ENCODE peak calls at places on chromosomes 13 and 19, in nine cellular contexts. B, T, G, I, L, M, K, E and A are unnamed samples.

GRCh38 chr19:34224996-34225658 is 29.2 kb upstream of the GARRE1 start:
- ATAC-seq in G (no peak), L (no peak), T (peak; percentile 83), M (no peak), K (no peak), B (no peak), I (peak; percentile 64), E (no peak), A (no peak)

GRCh38 chr19:23957660-23958281 is 43.1 kb downstream of the ZNF726 start:
- ATAC-seq in L (no peak), T (peak; percentile 95), M (no peak), E (no peak), B (peak; percentile 85), G (peak; percentile 66), K (no peak), I (no peak), A (no peak)

GRCh38 chr13:96052655-96053002 is 572 bp downstream of the UGGT2 start:
- ATAC-seq in B (peak; percentile 81), G (peak; percentile 57), K (peak; percentile 76), M (peak; percentile 50), E (peak; percentile 56), I (no peak), T (peak; percentile 29), L (peak; percentile 58), A (peak; percentile 59)

GRCh38 chr19:15332311-15332996 is at the start of gene BRD4:
- ATAC-seq in B (peak; percentile 75), I (peak; percentile 69), E (peak; percentile 85), G (no peak), M (peak; percentile 86), L (peak; percentile 85), T (peak; percentile 46), K (peak; percentile 68), A (peak; percentile 90)

GRCh38 chr19:29529646-29530548 is 4.1 kb downstream of the VSTM2B start:
- ATAC-seq in I (no peak), E (no peak), L (no peak), B (no peak), M (no peak), G (no peak), K (no peak), T (no peak), A (no peak)

GRCh38 chr19:34556500-34556899 is 74.9 kb downstream of the WTIP start:
- ATAC-seq in I (no peak), E (peak; percentile 84), K (peak; percentile 71), M (peak; percentile 77), T (no peak), L (peak; percentile 60), G (no peak), B (peak; percentile 41), A (no peak)

GRCh38 chr13:106507560-106508274 is 27.7 kb downstream of the EFNB2 start:
- ATAC-seq in G (peak; percentile 89), E (no peak), I (no peak), B (no peak), K (no peak), L (no peak), T (peak; percentile 33), M (no peak), A (peak; percentile 51)

GRCh38 chr13:112958127-112958989 is 10.7 kb upstream of the MCF2L start:
- ATAC-seq in G (peak; percentile 43), L (no peak), K (no peak), T (peak; percentile 33), I (no peak), E (no peak), B (peak; percentile 13), M (no peak), A (no peak)

GRCh38 chr13:40787062-40787461 is 2.3 kb upstream of the SLC25A15 start:
- ATAC-seq in M (no peak), T (no peak), B (no peak), G (no peak), L (no peak), E (no peak), K (no peak), I (no peak), A (no peak)

GRCh38 chr19:5107432-5108122 is 138.7 kb downstream of the KDM4B start:
- ATAC-seq in B (no peak), G (no peak), E (no peak), M (no peak), T (no peak), K (no peak), L (no peak), I (no peak), A (no peak)

GRCh38 chr19:33603377-33603776 is 18.4 kb upstream of the CHST8 start:
- ATAC-seq in K (no peak), E (no peak), G (peak; percentile 27), T (no peak), M (no peak), L (no peak), B (no peak), I (no peak), A (no peak)

DNA sequence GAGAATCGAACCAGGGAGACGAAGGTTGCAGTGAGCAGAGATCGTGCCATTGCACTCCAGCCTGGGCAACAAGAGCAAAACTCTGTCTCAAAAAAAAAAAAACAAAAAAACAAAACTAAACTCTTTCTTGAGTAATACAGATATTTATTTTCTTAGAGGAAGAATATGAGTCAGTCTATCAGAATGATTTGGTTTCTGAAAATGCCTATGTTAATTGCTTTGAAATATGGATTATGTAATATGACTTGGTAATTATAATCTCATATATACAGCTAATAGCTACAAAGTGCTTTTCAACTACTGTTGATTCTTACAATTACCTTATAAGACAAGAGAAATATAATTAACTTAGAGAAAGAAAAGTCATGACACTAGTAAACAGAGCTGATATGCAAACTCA is 88.1 kb downstream of the TBC1D4 start:
- ATAC-seq in E (no peak), M (no peak), B (no peak), T (no peak), I (no peak), K (no peak), G (no peak), L (no peak), A (no peak)
- H3K4me1 ChIP-seq in E (no peaks in the 10 kb centered on the region), M (peaks cover 10% of the 10 kb centered on the region), B (no peaks in the 10 kb centered on the region), T (no peaks in the 10 kb centered on the region), I (no peaks in the 10 kb centered on the region), K (peaks cover 3% of the 10 kb centered on the region), G (no peaks in the 10 kb centered on the region), L (no peaks in the 10 kb centered on the region), A (no peaks in the 10 kb centered on the region)

GRCh38 chr13:26967119-26968038 is 204.2 kb downstream of the USP12 start:
- ATAC-seq in I (no peak), L (no peak), M (no peak), E (peak; percentile 16), T (no peak), K (no peak), G (no peak), B (no peak), A (no peak)
- H3K4me1 ChIP-seq in I (no peaks in the 10 kb centered on the region), L (no peaks in the 10 kb centered on the region), M (peaks cover 80% of the 10 kb centered on the region), E (peaks cover 43% of the 10 kb centered on the region), T (no peaks in the 10 kb centered on the region), K (peaks cover 9% of the 10 kb centered on the region), G (no peaks in the 10 kb centered on the region), B (peaks cover 21% of the 10 kb centered on the region), A (peaks cover 32% of the 10 kb centered on the region)

DNA sequence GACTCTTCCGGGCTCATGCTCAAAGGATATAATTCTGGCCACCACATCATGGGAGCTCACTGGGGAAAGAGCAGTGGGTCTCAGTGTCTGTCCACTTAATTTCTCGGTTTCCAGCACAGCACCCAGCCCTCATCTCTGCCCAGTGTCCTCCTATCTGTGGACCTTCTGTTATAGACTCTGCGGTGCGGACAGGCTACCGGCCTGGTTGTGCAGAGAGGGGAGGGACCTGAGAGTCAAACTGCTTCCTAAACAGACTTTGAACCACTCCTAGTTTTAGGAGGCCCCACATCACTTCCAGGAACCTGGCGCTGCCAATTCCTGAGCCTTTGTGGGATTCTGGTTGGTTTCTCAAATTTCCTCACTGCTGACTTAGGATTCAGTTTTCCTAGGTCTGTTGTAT is 59.8 kb upstream of the MED4 start:
- ATAC-seq in E (no peak), K (no peak), T (no peak), M (no peak), B (no peak), G (no peak), I (no peak), L (no peak), A (no peak)
- H3K4me1 ChIP-seq in E (no peaks in the 10 kb centered on the region), K (peaks cover 30% of the 10 kb centered on the region), T (peaks cover 24% of the 10 kb centered on the region), M (peaks cover 11% of the 10 kb centered on the region), B (peaks cover 26% of the 10 kb centered on the region), G (peaks cover 44% of the 10 kb centered on the region), I (peaks cover 70% of the 10 kb centered on the region), L (no peaks in the 10 kb centered on the region), A (no peaks in the 10 kb centered on the region)

GRCh38 chr19:2782936-2783780 is at the start of gene SGTA:
- ATAC-seq in I (peak; percentile 66), K (peak; percentile 90), G (peak; percentile 80), T (peak; percentile 71), E (peak; percentile 92), M (peak; percentile 89), L (peak; percentile 93), B (peak; percentile 92), A (peak; percentile 92)
- H3K4me1 ChIP-seq in I (peaks cover 43% of the 10 kb centered on the region), K (peaks cover 17% of the 10 kb centered on the region), G (peaks cover 5% of the 10 kb centered on the region), T (peaks cover 14% of the 10 kb centered on the region), E (peaks cover 21% of the 10 kb centered on the region), M (peaks cover 48% of the 10 kb centered on the region), L (peaks cover 1% of the 10 kb centered on the region), B (peaks cover 50% of the 10 kb centered on the region), A (peaks cover 32% of the 10 kb centered on the region)

GRCh38 chr13:49874430-49874829 is 61.7 kb downstream of the SPRYD7 start:
- ATAC-seq in B (no peak), L (no peak), I (no peak), G (no peak), K (no peak), E (no peak), M (no peak), T (no peak), A (no peak)
- H3K4me1 ChIP-seq in B (no peaks in the 10 kb centered on the region), L (no peaks in the 10 kb centered on the region), I (no peaks in the 10 kb centered on the region), G (no peaks in the 10 kb centered on the region), K (no peaks in the 10 kb centered on the region), E (no peaks in the 10 kb centered on the region), M (no peaks in the 10 kb centered on the region), T (no peaks in the 10 kb centered on the region), A (no peaks in the 10 kb centered on the region)

GRCh38 chr13:24279706-24280105 is 29.7 kb upstream of the C1QTNF9 start:
- ATAC-seq in G (no peak), B (peak; percentile 54), E (no peak), M (no peak), I (no peak), K (no peak), L (no peak), T (no peak), A (no peak)
- H3K4me1 ChIP-seq in G (no peaks in the 10 kb centered on the region), B (peaks cover 50% of the 10 kb centered on the region), E (no peaks in the 10 kb centered on the region), M (no peaks in the 10 kb centered on the region), I (peaks cover 49% of the 10 kb centered on the region), K (no peaks in the 10 kb centered on the region), L (no peaks in the 10 kb centered on the region), T (no peaks in the 10 kb centered on the region), A (peaks cover 34% of the 10 kb centered on the region)